ENCODE peak calls at places on chromosomes 6 and 20, in six cellular contexts. One of them, this sample, is unnamed.
A peak's percentile ranks its signal among the peaks of the same experiment; 100 is the strongest.

GRCh38 chr6:21538186-21538798 is 55.3 kb upstream of the SOX4 start:
- DNase-seq in ascending aorta: no peak
- DNase-seq in small intestine: peak; percentile 25
- DNase-seq in IMR-90: peak; percentile 40
- DNase-seq in transverse colon: no peak
- DNase-seq in mesendoderm: peak; percentile 39
- DNase-seq in this sample: no peak

GRCh38 chr6:55617272-55617671 is 38.3 kb upstream of the HMGCLL1 start:
- DNase-seq in small intestine: peak; percentile 7
- DNase-seq in IMR-90: peak; percentile 56
- DNase-seq in ascending aorta: no peak
- DNase-seq in mesendoderm: peak; percentile 59
- DNase-seq in transverse colon: no peak
- DNase-seq in this sample: peak; percentile 21

GRCh38 chr6:101595276-101595675 is 201.8 kb downstream of the GRIK2 start:
- DNase-seq in transverse colon: no peak
- DNase-seq in IMR-90: peak; percentile 31
- DNase-seq in small intestine: no peak
- DNase-seq in mesendoderm: no peak
- DNase-seq in ascending aorta: no peak
- DNase-seq in this sample: no peak

GRCh38 chr6:56364482-56365313 is 117.3 kb upstream of the COL21A1 start:
- DNase-seq in transverse colon: no peak
- DNase-seq in ascending aorta: no peak
- DNase-seq in IMR-90: peak; percentile 78
- DNase-seq in mesendoderm: no peak
- DNase-seq in small intestine: no peak
- DNase-seq in this sample: no peak

GRCh38 chr6:166003569-166003968 is 164.1 kb downstream of the TBXT start:
- DNase-seq in ascending aorta: no peak
- DNase-seq in IMR-90: no peak
- DNase-seq in mesendoderm: no peak
- DNase-seq in small intestine: no peak
- DNase-seq in transverse colon: no peak
- DNase-seq in this sample: no peak

GRCh38 chr6:3226422-3227362 is 761 bp downstream of the TUBB2B start:
- DNase-seq in transverse colon: no peak
- DNase-seq in small intestine: no peak
- DNase-seq in ascending aorta: no peak
- DNase-seq in mesendoderm: peak; percentile 81
- DNase-seq in IMR-90: no peak
- DNase-seq in this sample: peak; percentile 39

GRCh38 chr20:49043000-49043399 is 3.1 kb upstream of the CSE1L start:
- DNase-seq in IMR-90: no peak
- DNase-seq in transverse colon: no peak
- DNase-seq in ascending aorta: no peak
- DNase-seq in mesendoderm: no peak
- DNase-seq in small intestine: no peak
- DNase-seq in this sample: no peak

GRCh38 chr6:21808045-21808470 is 214.5 kb downstream of the SOX4 start:
- DNase-seq in mesendoderm: peak; percentile 42
- DNase-seq in transverse colon: no peak
- DNase-seq in ascending aorta: no peak
- DNase-seq in IMR-90: peak; percentile 78
- DNase-seq in small intestine: no peak
- DNase-seq in this sample: no peak

GRCh38 chr6:39296745-39297640 is 17.2 kb downstream of the KCNK17 start:
- DNase-seq in mesendoderm: no peak
- DNase-seq in small intestine: no peak
- DNase-seq in ascending aorta: no peak
- DNase-seq in IMR-90: peak; percentile 26
- DNase-seq in transverse colon: no peak
- DNase-seq in this sample: no peak

GRCh38 chr20:9628166-9628565 is 113.8 kb downstream of the LAMP5 start:
- DNase-seq in mesendoderm: no peak
- DNase-seq in small intestine: no peak
- DNase-seq in transverse colon: no peak
- DNase-seq in ascending aorta: no peak
- DNase-seq in IMR-90: no peak
- DNase-seq in this sample: no peak

GRCh38 chr6:54053893-54054391 is 57.3 kb upstream of the MLIP start:
- DNase-seq in transverse colon: peak; percentile 63
- DNase-seq in small intestine: peak; percentile 90
- DNase-seq in mesendoderm: peak; percentile 92
- DNase-seq in ascending aorta: no peak
- DNase-seq in IMR-90: peak; percentile 90
- DNase-seq in this sample: no peak

GRCh38 chr6:27889628-27890315 is 22.4 kb downstream of the OR2B2 start:
- DNase-seq in ascending aorta: no peak
- DNase-seq in IMR-90: no peak
- DNase-seq in small intestine: no peak
- DNase-seq in mesendoderm: peak; percentile 81
- DNase-seq in transverse colon: no peak
- DNase-seq in this sample: no peak

GRCh38 chr6:165717732-165718465 is 54.9 kb upstream of the PDE10A start:
- DNase-seq in small intestine: no peak
- DNase-seq in ascending aorta: no peak
- DNase-seq in IMR-90: peak; percentile 84
- DNase-seq in mesendoderm: peak; percentile 28
- DNase-seq in transverse colon: no peak
- DNase-seq in this sample: no peak

GRCh38 chr6:170128346-170128745 is 162.5 kb downstream of the DLL1 start:
- DNase-seq in transverse colon: no peak
- DNase-seq in IMR-90: no peak
- DNase-seq in ascending aorta: no peak
- DNase-seq in mesendoderm: no peak
- DNase-seq in small intestine: no peak
- DNase-seq in this sample: no peak

GRCh38 chr6:109527989-109528388 is 45.0 kb upstream of the ZBTB24 start:
- DNase-seq in ascending aorta: no peak
- DNase-seq in IMR-90: peak; percentile 16
- DNase-seq in transverse colon: no peak
- DNase-seq in mesendoderm: peak; percentile 58
- DNase-seq in small intestine: no peak
- DNase-seq in this sample: no peak

GRCh38 chr6:130423044-130423443 is 57.2 kb downstream of the TMEM200A start:
- DNase-seq in ascending aorta: no peak
- DNase-seq in IMR-90: peak; percentile 22
- DNase-seq in mesendoderm: no peak
- DNase-seq in small intestine: no peak
- DNase-seq in transverse colon: no peak
- DNase-seq in this sample: no peak

GRCh38 chr6:47781732-47782131 is at the start of gene OPN5:
- DNase-seq in ascending aorta: no peak
- DNase-seq in IMR-90: no peak
- DNase-seq in small intestine: no peak
- DNase-seq in transverse colon: no peak
- DNase-seq in mesendoderm: no peak
- DNase-seq in this sample: no peak

GRCh38 chr6:130215526-130215925 is 7.2 kb downstream of the SAMD3 start:
- DNase-seq in IMR-90: no peak
- DNase-seq in small intestine: peak; percentile 60
- DNase-seq in transverse colon: no peak
- DNase-seq in mesendoderm: peak; percentile 99
- DNase-seq in ascending aorta: no peak
- DNase-seq in this sample: no peak

GRCh38 chr6:118485601-118486550 is 62.2 kb upstream of the PLN start:
- DNase-seq in mesendoderm: no peak
- DNase-seq in IMR-90: peak; percentile 34
- DNase-seq in small intestine: no peak
- DNase-seq in ascending aorta: no peak
- DNase-seq in transverse colon: no peak
- DNase-seq in this sample: no peak

GRCh38 chr20:32004963-32005362 is 5.3 kb upstream of the CCM2L start:
- DNase-seq in small intestine: no peak
- DNase-seq in mesendoderm: peak; percentile 39
- DNase-seq in IMR-90: peak; percentile 36
- DNase-seq in ascending aorta: no peak
- DNase-seq in transverse colon: no peak
- DNase-seq in this sample: no peak

GRCh38 chr20:25532971-25533391 is 52.4 kb downstream of the NINL start:
- DNase-seq in mesendoderm: no peak
- DNase-seq in small intestine: no peak
- DNase-seq in IMR-90: no peak
- DNase-seq in ascending aorta: no peak
- DNase-seq in transverse colon: no peak
- DNase-seq in this sample: no peak

GRCh38 chr6:85078071-85078470 is 313.7 kb upstream of the TBX18 start:
- DNase-seq in transverse colon: no peak
- DNase-seq in small intestine: no peak
- DNase-seq in mesendoderm: peak; percentile 15
- DNase-seq in ascending aorta: no peak
- DNase-seq in IMR-90: peak; percentile 84
- DNase-seq in this sample: no peak

GRCh38 chr6:35036828-35037095 is 104.4 kb downstream of the TCP11 start:
- DNase-seq in IMR-90: no peak
- DNase-seq in small intestine: no peak
- DNase-seq in mesendoderm: no peak
- DNase-seq in transverse colon: no peak
- DNase-seq in ascending aorta: no peak
- DNase-seq in this sample: no peak

GRCh38 chr6:38871745-38872568 is 156.8 kb downstream of the DNAH8 start:
- DNase-seq in transverse colon: peak; percentile 47
- DNase-seq in small intestine: peak; percentile 67
- DNase-seq in mesendoderm: peak; percentile 89
- DNase-seq in IMR-90: peak; percentile 36
- DNase-seq in ascending aorta: no peak
- DNase-seq in this sample: peak; percentile 18

GRCh38 chr20:63635431-63636141 is 8.7 kb upstream of the GMEB2 start:
- DNase-seq in mesendoderm: no peak
- DNase-seq in small intestine: peak; percentile 54
- DNase-seq in transverse colon: peak; percentile 59
- DNase-seq in IMR-90: no peak
- DNase-seq in ascending aorta: no peak
- DNase-seq in this sample: no peak

DNA sequence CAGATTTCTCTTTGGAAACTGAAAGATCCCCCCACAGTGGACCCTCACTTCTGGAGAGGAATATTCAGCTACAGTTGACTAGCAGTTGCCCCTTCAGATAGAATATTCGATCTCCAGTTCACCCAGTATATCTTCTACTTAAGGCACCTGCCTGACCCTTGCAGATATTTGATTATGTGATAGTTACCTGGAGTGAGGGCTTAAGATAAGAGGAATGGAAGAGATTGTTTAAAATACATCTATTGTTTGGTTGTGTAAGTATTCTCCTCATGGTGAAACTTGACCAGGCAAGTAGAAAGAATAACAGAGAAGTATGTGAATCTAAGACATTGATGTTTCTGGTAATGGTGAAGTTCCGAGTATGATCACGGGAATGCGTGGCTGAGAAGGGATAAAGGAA is 1.6 kb upstream of the ZCCHC3 start:
- DNase-seq in small intestine: no peak
- DNase-seq in IMR-90: no peak
- DNase-seq in mesendoderm: peak; percentile 55
- DNase-seq in ascending aorta: no peak
- DNase-seq in transverse colon: no peak
- DNase-seq in this sample: no peak
- H3K27ac ChIP-seq in small intestine: no peak overlapping the region
- H3K27ac ChIP-seq in IMR-90: no peak overlapping the region
- H3K27ac ChIP-seq in mesendoderm: peak overlapping the region; percentile 25
- H3K27ac ChIP-seq in ascending aorta: no peak overlapping the region
- H3K27ac ChIP-seq in transverse colon: no peak overlapping the region
- H3K27ac ChIP-seq in this sample: no peak overlapping the region

DNA sequence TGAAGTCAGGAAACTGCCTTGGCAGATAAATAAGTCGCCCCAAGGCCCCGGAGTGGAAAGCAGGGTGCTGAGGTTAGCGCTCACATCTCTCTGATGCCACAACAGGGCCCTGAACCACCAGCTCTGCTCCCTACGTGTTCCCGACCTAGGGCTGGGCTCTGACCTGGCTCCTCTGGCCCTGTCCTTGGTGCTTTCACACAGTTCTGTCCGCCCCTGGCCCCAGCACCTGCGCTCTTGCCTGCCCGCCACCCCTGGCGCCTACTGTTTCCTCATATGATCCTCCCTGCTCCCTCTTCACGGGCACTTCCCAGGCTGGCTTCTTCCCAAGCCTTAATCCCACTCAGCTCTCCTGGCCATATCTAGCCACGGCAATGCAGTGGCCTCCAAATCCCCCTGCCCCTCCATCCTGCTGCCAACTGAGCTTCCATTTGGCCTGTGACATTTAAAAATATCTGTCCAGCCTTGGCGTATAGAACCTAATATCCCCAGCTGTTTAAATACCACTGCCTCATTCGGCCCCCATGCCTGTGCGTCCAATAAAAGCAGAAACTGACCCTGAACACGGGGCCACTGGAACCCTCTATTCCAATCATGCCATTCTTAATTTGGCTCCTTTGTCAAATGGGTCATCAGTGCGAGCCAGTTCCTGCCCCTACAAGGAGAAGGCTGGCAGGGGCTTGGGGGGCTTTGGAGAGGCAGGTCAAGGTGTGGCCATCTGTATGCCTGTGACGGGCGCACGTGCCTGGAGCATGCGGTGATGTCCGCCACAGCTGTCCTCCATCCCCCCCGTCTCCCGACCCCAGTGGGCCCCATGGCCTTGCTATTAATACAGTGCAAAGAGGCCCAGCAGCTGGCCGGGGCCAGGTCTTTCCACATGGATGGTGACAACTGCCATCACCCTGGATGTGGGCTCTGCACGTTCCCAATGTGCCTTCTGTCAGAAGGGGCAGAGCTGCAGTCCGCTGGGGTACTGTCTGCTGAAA is 27.7 kb downstream of the GNAS-AS1 start:
- DNase-seq in ascending aorta: no peak
- DNase-seq in mesendoderm: no peak
- DNase-seq in IMR-90: no peak
- DNase-seq in transverse colon: no peak
- DNase-seq in small intestine: no peak
- DNase-seq in this sample: no peak
- H3K4me1 ChIP-seq in ascending aorta: no peaks in the 10 kb centered on the region
- H3K4me1 ChIP-seq in mesendoderm: no peaks in the 10 kb centered on the region
- H3K4me1 ChIP-seq in IMR-90: peaks cover 5% of the 10 kb centered on the region
- H3K4me1 ChIP-seq in transverse colon: no peaks in the 10 kb centered on the region
- H3K4me1 ChIP-seq in small intestine: no peaks in the 10 kb centered on the region
- H3K4me1 ChIP-seq in this sample: no peaks in the 10 kb centered on the region

DNA sequence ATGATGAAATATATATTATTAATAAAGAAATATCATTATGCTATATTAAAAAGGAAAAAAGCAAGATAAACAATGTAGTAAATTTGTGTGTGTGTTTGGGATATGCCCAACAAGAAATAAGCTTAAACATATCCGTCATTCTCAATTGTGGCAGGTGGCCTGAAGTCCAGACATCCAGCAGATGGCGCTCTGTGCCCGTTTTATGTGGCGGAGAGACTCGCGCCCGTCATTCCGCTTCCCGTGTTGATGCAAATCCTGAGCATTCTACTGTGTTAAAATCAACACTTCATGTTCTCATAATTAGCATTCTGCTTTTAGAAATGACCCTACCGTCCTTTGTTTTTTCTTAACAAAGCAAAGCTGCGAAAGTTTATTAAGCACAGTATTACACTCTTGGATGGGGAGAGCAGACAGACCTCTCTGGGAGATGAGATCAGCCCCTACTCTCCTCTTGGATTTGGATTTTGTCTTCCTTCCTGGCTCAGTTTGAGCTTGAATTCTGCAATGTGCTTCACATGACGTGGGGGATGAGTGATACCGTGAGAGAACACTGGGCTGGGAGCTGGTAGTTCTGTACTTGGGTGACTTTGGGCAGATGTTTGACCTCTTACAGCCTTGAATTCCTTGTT is 125.8 kb downstream of the MCHR2 start:
- DNase-seq in small intestine: peak; percentile 60
- DNase-seq in mesendoderm: peak; percentile 69
- DNase-seq in IMR-90: peak; percentile 51
- DNase-seq in transverse colon: peak; percentile 73
- DNase-seq in ascending aorta: no peak
- DNase-seq in this sample: peak; percentile 80
- H3K4me3 ChIP-seq in small intestine: no peak overlapping the region
- H3K4me3 ChIP-seq in mesendoderm: no peak overlapping the region
- H3K4me3 ChIP-seq in IMR-90: no peak overlapping the region
- H3K4me3 ChIP-seq in transverse colon: no peak overlapping the region
- H3K4me3 ChIP-seq in ascending aorta: no peak overlapping the region
- H3K4me3 ChIP-seq in this sample: no peak overlapping the region

GRCh38 chr6:10613693-10614092 is 80.7 kb downstream of the C6orf52 start:
- DNase-seq in small intestine: no peak
- DNase-seq in IMR-90: no peak
- DNase-seq in transverse colon: no peak
- DNase-seq in ascending aorta: no peak
- DNase-seq in mesendoderm: no peak
- DNase-seq in this sample: no peak
- H3K27ac ChIP-seq in small intestine: no peak overlapping the region
- H3K27ac ChIP-seq in IMR-90: peak overlapping the region; percentile 15
- H3K27ac ChIP-seq in transverse colon: peak overlapping the region; percentile 37
- H3K27ac ChIP-seq in ascending aorta: peak overlapping the region; percentile 6
- H3K27ac ChIP-seq in mesendoderm: no peak overlapping the region
- H3K27ac ChIP-seq in this sample: no peak overlapping the region

This sample was measured in pancreas.